ENCODE peak calls at places on chromosomes 4 and X, in nine cellular contexts. One of them, this sample, is unnamed.

GRCh38 chr4:107658400-107659326 is 61.4 kb downstream of the PAPSS1 start:
- DNase-seq in HL-60: peak; percentile 28
- DNase-seq in neural crest cell: no peak
- DNase-seq in pancreas: no peak
- DNase-seq in endodermal cell: no peak
- DNase-seq in RCC 7860: no peak
- DNase-seq in stimulated activated CD8-positive, alpha-beta memory T cell treated with anti-CD3 and anti-CD28 coated beads, Interleukin-4, amount 100 ng/mL, for 4 hours: no peak
- DNase-seq in tibial artery: no peak
- DNase-seq in HFF-Myc: no peak
- DNase-seq in this sample: no peak

GRCh38 chrX:110180176-110180927 is 137.5 kb downstream of the AMMECR1 start:
- DNase-seq in RCC 7860: peak; percentile 49
- DNase-seq in endodermal cell: no peak
- DNase-seq in tibial artery: no peak
- DNase-seq in stimulated activated CD8-positive, alpha-beta memory T cell treated with anti-CD3 and anti-CD28 coated beads, Interleukin-4, amount 100 ng/mL, for 4 hours: no peak
- DNase-seq in HFF-Myc: no peak
- DNase-seq in HL-60: no peak
- DNase-seq in neural crest cell: no peak
- DNase-seq in pancreas: no peak
- DNase-seq in this sample: no peak

GRCh38 chr4:66331761-66332160 is 661.5 kb upstream of the EPHA5 start:
- DNase-seq in RCC 7860: no peak
- DNase-seq in neural crest cell: no peak
- DNase-seq in tibial artery: no peak
- DNase-seq in HFF-Myc: no peak
- DNase-seq in endodermal cell: no peak
- DNase-seq in stimulated activated CD8-positive, alpha-beta memory T cell treated with anti-CD3 and anti-CD28 coated beads, Interleukin-4, amount 100 ng/mL, for 4 hours: no peak
- DNase-seq in HL-60: no peak
- DNase-seq in pancreas: no peak
- DNase-seq in this sample: no peak

GRCh38 chrX:50432760-50433377 is 37.8 kb downstream of the DGKK start:
- DNase-seq in neural crest cell: no peak
- DNase-seq in HL-60: no peak
- DNase-seq in RCC 7860: no peak
- DNase-seq in tibial artery: no peak
- DNase-seq in endodermal cell: peak; percentile 57
- DNase-seq in pancreas: no peak
- DNase-seq in stimulated activated CD8-positive, alpha-beta memory T cell treated with anti-CD3 and anti-CD28 coated beads, Interleukin-4, amount 100 ng/mL, for 4 hours: no peak
- DNase-seq in HFF-Myc: no peak
- DNase-seq in this sample: no peak

GRCh38 chr4:157004279-157005161 is 32.9 kb upstream of the PDGFC start:
- DNase-seq in endodermal cell: no peak
- DNase-seq in neural crest cell: no peak
- DNase-seq in tibial artery: no peak
- DNase-seq in HL-60: no peak
- DNase-seq in stimulated activated CD8-positive, alpha-beta memory T cell treated with anti-CD3 and anti-CD28 coated beads, Interleukin-4, amount 100 ng/mL, for 4 hours: no peak
- DNase-seq in pancreas: peak; percentile 28
- DNase-seq in RCC 7860: no peak
- DNase-seq in HFF-Myc: no peak
- DNase-seq in this sample: no peak

GRCh38 chr4:26839534-26839951 is 21.1 kb upstream of the STIM2 start:
- DNase-seq in HL-60: no peak
- DNase-seq in endodermal cell: no peak
- DNase-seq in pancreas: no peak
- DNase-seq in neural crest cell: no peak
- DNase-seq in RCC 7860: no peak
- DNase-seq in stimulated activated CD8-positive, alpha-beta memory T cell treated with anti-CD3 and anti-CD28 coated beads, Interleukin-4, amount 100 ng/mL, for 4 hours: no peak
- DNase-seq in tibial artery: no peak
- DNase-seq in HFF-Myc: peak; percentile 98
- DNase-seq in this sample: no peak

GRCh38 chr4:76898949-76899640 is 1.2 kb upstream of the SOWAHB start:
- DNase-seq in neural crest cell: no peak
- DNase-seq in stimulated activated CD8-positive, alpha-beta memory T cell treated with anti-CD3 and anti-CD28 coated beads, Interleukin-4, amount 100 ng/mL, for 4 hours: no peak
- DNase-seq in pancreas: no peak
- DNase-seq in tibial artery: no peak
- DNase-seq in HFF-Myc: no peak
- DNase-seq in endodermal cell: no peak
- DNase-seq in RCC 7860: no peak
- DNase-seq in HL-60: no peak
- DNase-seq in this sample: no peak

GRCh38 chr4:155900402-155900801 is 3.1 kb upstream of the TDO2 start:
- DNase-seq in HFF-Myc: no peak
- DNase-seq in HL-60: no peak
- DNase-seq in endodermal cell: no peak
- DNase-seq in neural crest cell: no peak
- DNase-seq in tibial artery: no peak
- DNase-seq in RCC 7860: peak; percentile 63
- DNase-seq in stimulated activated CD8-positive, alpha-beta memory T cell treated with anti-CD3 and anti-CD28 coated beads, Interleukin-4, amount 100 ng/mL, for 4 hours: no peak
- DNase-seq in pancreas: no peak
- DNase-seq in this sample: no peak

GRCh38 chrX:121008920-121009319 is 23.4 kb upstream of the CT47A1 start:
- DNase-seq in tibial artery: no peak
- DNase-seq in stimulated activated CD8-positive, alpha-beta memory T cell treated with anti-CD3 and anti-CD28 coated beads, Interleukin-4, amount 100 ng/mL, for 4 hours: no peak
- DNase-seq in pancreas: no peak
- DNase-seq in neural crest cell: no peak
- DNase-seq in HFF-Myc: no peak
- DNase-seq in endodermal cell: no peak
- DNase-seq in RCC 7860: no peak
- DNase-seq in HL-60: no peak
- DNase-seq in this sample: no peak

GRCh38 chr4:79638735-79639134 is 230.7 kb upstream of the GK2 start:
- DNase-seq in tibial artery: no peak
- DNase-seq in pancreas: no peak
- DNase-seq in HL-60: no peak
- DNase-seq in RCC 7860: no peak
- DNase-seq in stimulated activated CD8-positive, alpha-beta memory T cell treated with anti-CD3 and anti-CD28 coated beads, Interleukin-4, amount 100 ng/mL, for 4 hours: no peak
- DNase-seq in neural crest cell: no peak
- DNase-seq in endodermal cell: no peak
- DNase-seq in HFF-Myc: no peak
- DNase-seq in this sample: no peak

GRCh38 chr4:26420438-26420837 is 69.8 kb downstream of the CCKAR start:
- DNase-seq in RCC 7860: no peak
- DNase-seq in stimulated activated CD8-positive, alpha-beta memory T cell treated with anti-CD3 and anti-CD28 coated beads, Interleukin-4, amount 100 ng/mL, for 4 hours: no peak
- DNase-seq in pancreas: no peak
- DNase-seq in HL-60: no peak
- DNase-seq in tibial artery: no peak
- DNase-seq in HFF-Myc: no peak
- DNase-seq in endodermal cell: no peak
- DNase-seq in neural crest cell: no peak
- DNase-seq in this sample: no peak

GRCh38 chr4:76449824-76450223 is 14.8 kb downstream of the SHROOM3 start:
- DNase-seq in endodermal cell: no peak
- DNase-seq in RCC 7860: no peak
- DNase-seq in tibial artery: no peak
- DNase-seq in HL-60: no peak
- DNase-seq in neural crest cell: no peak
- DNase-seq in pancreas: no peak
- DNase-seq in HFF-Myc: no peak
- DNase-seq in stimulated activated CD8-positive, alpha-beta memory T cell treated with anti-CD3 and anti-CD28 coated beads, Interleukin-4, amount 100 ng/mL, for 4 hours: no peak
- DNase-seq in this sample: no peak

GRCh38 chrX:117713411-117713810 is 403.2 kb downstream of the KLHL13 start:
- DNase-seq in tibial artery: no peak
- DNase-seq in HFF-Myc: no peak
- DNase-seq in stimulated activated CD8-positive, alpha-beta memory T cell treated with anti-CD3 and anti-CD28 coated beads, Interleukin-4, amount 100 ng/mL, for 4 hours: no peak
- DNase-seq in pancreas: no peak
- DNase-seq in RCC 7860: peak; percentile 33
- DNase-seq in HL-60: no peak
- DNase-seq in endodermal cell: no peak
- DNase-seq in neural crest cell: no peak
- DNase-seq in this sample: no peak